ENCODE peak calls at places on chromosomes 7 and 10, in seven cellular contexts. G is mammary epithelial cell, X is BJ, L is HAP-1, B is heart right ventricle, W is right cardiac atrium, R is epithelial cell of esophagus. C is an unnamed sample.
A peak's percentile ranks its signal among the peaks of the same experiment; 100 is the strongest.

GRCh38 chr7:66974986-66975590 is 20.3 kb downstream of the SBDS start:
- DNase-seq in B (no peak), R (no peak), L (no peak), G (peak; percentile 4), W (no peak), X (no peak), C (no peak)

GRCh38 chr7:9498303-9498702 is 1064.9 kb downstream of the NXPH1 start:
- DNase-seq in R (no peak), L (no peak), X (no peak), B (no peak), G (no peak), W (no peak), C (no peak)

GRCh38 chr10:98302711-98303365 is 34.8 kb upstream of the LOXL4 start:
- DNase-seq in B (no peak), G (no peak), L (no peak), X (no peak), R (no peak), W (peak; percentile 20), C (no peak)

GRCh38 chr10:112161757-112162518 is 21.6 kb downstream of the GPAM start:
- DNase-seq in W (no peak), R (no peak), X (no peak), G (no peak), B (no peak), L (no peak), C (no peak)

GRCh38 chr10:4719671-4720070 is 106.3 kb upstream of the AKR1E2 start:
- DNase-seq in B (no peak), L (no peak), R (no peak), X (no peak), W (no peak), G (no peak), C (no peak)

GRCh38 chr10:17181751-17182150 is 19.7 kb downstream of the TRDMT1 start:
- DNase-seq in G (no peak), R (peak; percentile 65), B (no peak), X (no peak), W (no peak), L (no peak), C (no peak)

GRCh38 chr10:77532068-77532467 is 105.5 kb downstream of the KCNMA1 start:
- DNase-seq in R (peak; percentile 78), W (no peak), L (no peak), G (peak; percentile 63), B (no peak), X (peak; percentile 30), C (no peak)

GRCh38 chr7:84822941-84823510 is 363.8 kb downstream of the SEMA3D start:
- DNase-seq in X (no peak), L (no peak), W (no peak), B (no peak), R (no peak), G (no peak), C (no peak)

GRCh38 chr7:16268821-16269768 is 152.2 kb downstream of the CRPPA start:
- DNase-seq in W (no peak), B (no peak), G (peak; percentile 60), L (no peak), R (peak; percentile 58), X (peak; percentile 0), C (no peak)

GRCh38 chr7:132516042-132516840 is 60.0 kb downstream of the PLXNA4 start:
- DNase-seq in G (peak; percentile 21), L (no peak), W (no peak), R (no peak), X (no peak), B (peak; percentile 48), C (no peak)

GRCh38 chr7:147305827-147306226 is 1189.2 kb downstream of the CNTNAP2 start:
- DNase-seq in B (no peak), R (no peak), X (no peak), G (no peak), W (no peak), L (no peak), C (no peak)

GRCh38 chr10:71659050-71659738 is 60.4 kb downstream of the C10orf105 start:
- DNase-seq in G (no peak), L (no peak), X (no peak), B (no peak), R (no peak), W (no peak), C (no peak)

GRCh38 chr7:17474724-17475344 is 176.4 kb downstream of the AHR start:
- DNase-seq in W (no peak), R (no peak), X (no peak), G (no peak), B (no peak), L (peak; percentile 15), C (peak; percentile 27)

GRCh38 chr10:93991596-93992284 is 2.0 kb upstream of the PLCE1 start:
- DNase-seq in X (no peak), G (peak; percentile 53), R (peak; percentile 55), W (peak; percentile 76), L (no peak), B (peak; percentile 65), C (no peak)

GRCh38 chr10:124605856-124606812 is 138.0 kb downstream of the FAM53B start:
- DNase-seq in X (no peak), L (no peak), R (no peak), B (no peak), W (peak; percentile 7), G (no peak), C (no peak)

GRCh38 chr10:88114368-88114767 is 250.9 kb downstream of the PTEN start:
- DNase-seq in R (peak; percentile 47), B (peak; percentile 48), G (no peak), W (peak; percentile 28), X (no peak), L (peak; percentile 49), C (peak; percentile 27)

GRCh38 chr10:90718185-90718584 is 139.7 kb downstream of the HTR7 start:
- DNase-seq in G (no peak), W (no peak), B (no peak), R (peak; percentile 9), L (no peak), X (no peak), C (no peak)

GRCh38 chr7:15309891-15310290 is 251.9 kb downstream of the AGMO start:
- DNase-seq in G (peak; percentile 6), X (no peak), R (peak; percentile 51), W (no peak), L (no peak), B (no peak), C (no peak)

GRCh38 chr7:101728888-101729883 is 88.2 kb upstream of the CUX1 start:
- DNase-seq in L (peak; percentile 88), X (no peak), R (peak; percentile 77), W (no peak), G (no peak), B (no peak), C (no peak)

GRCh38 chr10:125343118-125343752 is 182.9 kb upstream of the CTBP2 start:
- DNase-seq in B (no peak), R (peak; percentile 52), G (peak; percentile 9), W (no peak), L (no peak), X (no peak), C (peak; percentile 16)

GRCh38 chr7:128934361-128935352 is 3.1 kb upstream of the IRF5 start:
- DNase-seq in L (no peak), W (no peak), R (no peak), B (no peak), G (no peak), X (no peak), C (no peak)

GRCh38 chr7:128931186-128931798 is 6.4 kb upstream of the IRF5 start:
- DNase-seq in G (no peak), B (no peak), X (no peak), L (no peak), R (no peak), W (no peak), C (no peak)

GRCh38 chr7:128936798-128937197 is 929 bp upstream of the IRF5 start:
- DNase-seq in L (no peak), G (no peak), W (no peak), X (no peak), R (no peak), B (no peak), C (no peak)

GRCh38 chr7:128931965-128932861 is 5.5 kb upstream of the IRF5 start:
- DNase-seq in L (no peak), G (no peak), X (no peak), B (no peak), W (no peak), R (no peak), C (no peak)

GRCh38 chr7:128932862-128933821 is 4.6 kb upstream of the IRF5 start:
- DNase-seq in W (no peak), X (no peak), G (no peak), L (no peak), B (no peak), R (no peak), C (no peak)
- H3K4me3 ChIP-seq in W (no peak overlapping the region), X (no peak overlapping the region), G (no peak overlapping the region), L (no peak overlapping the region), B (no peak overlapping the region), R (no peak overlapping the region), C (no peak overlapping the region)

GRCh38 chr7:141072548-141073172 is 1.2 kb upstream of the TMEM178B start:
- DNase-seq in G (peak; percentile 53), B (peak; percentile 71), L (peak; percentile 67), X (peak; percentile 12), R (peak; percentile 69), W (peak; percentile 60), C (no peak)

GRCh38 chr7:141074997-141075396 is 1.1 kb downstream of the TMEM178B start:
- DNase-seq in R (no peak), L (no peak), G (no peak), W (no peak), X (no peak), B (no peak), C (no peak)

GRCh38 chr7:141074162-141074989 is 512 bp downstream of the TMEM178B start:
- DNase-seq in R (peak; percentile 7), W (peak; percentile 17), L (no peak), G (no peak), X (no peak), B (no peak), C (no peak)

GRCh38 chr7:141073173-141073640 is 657 bp upstream of the TMEM178B start:
- DNase-seq in R (peak; percentile 50), L (peak; percentile 53), W (peak; percentile 42), X (no peak), B (peak; percentile 14), G (no peak), C (no peak)

DNA sequence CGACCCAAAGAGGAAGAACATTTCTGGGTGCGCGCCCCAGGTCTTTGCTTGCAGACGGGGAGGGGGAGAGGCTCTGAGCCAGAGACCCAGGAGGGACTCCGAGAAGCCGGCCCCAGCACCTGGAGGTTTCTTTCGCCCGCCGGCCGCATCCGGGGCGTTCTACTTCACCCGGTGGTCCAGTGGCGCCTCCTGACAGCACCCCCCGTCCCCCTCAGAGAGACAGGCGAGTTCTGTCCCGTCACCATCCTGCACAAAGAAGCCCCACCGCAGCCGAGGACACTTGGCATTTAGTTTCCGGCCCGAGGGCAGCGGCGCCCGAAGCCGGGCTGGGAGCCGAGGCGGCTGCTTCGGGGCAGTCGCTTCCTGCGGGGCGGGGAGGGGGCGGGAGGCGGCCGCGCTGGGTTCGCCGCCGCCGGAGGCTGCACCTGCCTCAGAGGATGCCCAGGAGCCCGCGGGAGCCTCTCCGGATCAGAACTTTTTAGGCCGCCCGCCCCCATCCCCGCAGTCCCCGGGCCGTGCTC is at the start of gene TMEM178B:
- DNase-seq in W (peak; percentile 14), X (no peak), G (no peak), B (no peak), L (no peak), R (no peak), C (no peak)
- H3K4me3 ChIP-seq in W (peak within 1 kb of the TSS; percentile 61), X (peak within 1 kb of the TSS; percentile 32), G (peak within 1 kb of the TSS; percentile 46), B (peak within 1 kb of the TSS; percentile 51), L (peak within 1 kb of the TSS; percentile 58), R (peak within 1 kb of the TSS; percentile 40), C (peak within 1 kb of the TSS; percentile 51)

GRCh38 chr7:80498481-80499349 is 13.1 kb downstream of the GNAT3 start:
- DNase-seq in R (peak; percentile 87), X (no peak), W (no peak), G (peak; percentile 76), L (no peak), B (peak; percentile 22), C (no peak)
- H3K4me3 ChIP-seq in R (no peak overlapping the region), X (no peak overlapping the region), W (no peak overlapping the region), G (no peak overlapping the region), L (no peak overlapping the region), B (no peak overlapping the region), C (no peak overlapping the region)

GRCh38 chr10:69739561-69739960 is 62.1 kb upstream of the COL13A1 start:
- DNase-seq in G (no peak), B (no peak), R (no peak), X (no peak), L (no peak), W (no peak), C (no peak)
- H3K4me3 ChIP-seq in G (no peak overlapping the region), B (no peak overlapping the region), R (no peak overlapping the region), X (no peak overlapping the region), L (no peak overlapping the region), W (no peak overlapping the region), C (no peak overlapping the region)

C was measured in iPS DF 6.9.